ENCODE peak calls at places on chromosome 7, in six cellular contexts. F is cardiac muscle cell, Z is prostate gland, G is pancreas, V is IMR-90, T is fibroblast of lung. I is an unnamed sample.

GRCh38 chr7:81264116-81264515 is 345.3 kb upstream of the SEMA3C start:
- DNase-seq in F (no peak), Z (no peak), G (peak; percentile 61), V (no peak), T (no peak), I (peak; percentile 74)

GRCh38 chr7:73770002-73770859 is at the start of gene CLDN3:
- DNase-seq in F (peak; percentile 76), Z (peak; percentile 83), G (peak; percentile 98), V (no peak), T (peak; percentile 41), I (no peak)

GRCh38 chr7:98619450-98620321 is 2.6 kb downstream of the NPTX2 start:
- DNase-seq in F (no peak), Z (no peak), G (peak; percentile 87), V (peak; percentile 1), T (peak; percentile 65), I (no peak)

GRCh38 chr7:133433165-133433812 is 180.4 kb downstream of the EXOC4 start:
- DNase-seq in F (no peak), Z (no peak), G (no peak), V (no peak), T (no peak), I (no peak)

GRCh38 chr7:73973091-73973490 is 54.9 kb upstream of the ELN start:
- DNase-seq in F (no peak), Z (peak; percentile 27), G (peak; percentile 24), V (no peak), T (no peak), I (no peak)

GRCh38 chr7:38563736-38564135 is 67.4 kb downstream of the AMPH start:
- DNase-seq in F (no peak), Z (no peak), G (no peak), V (no peak), T (peak; percentile 38), I (no peak)

GRCh38 chr7:158285383-158285770 is 302.2 kb downstream of the PTPRN2 start:
- DNase-seq in F (no peak), Z (peak; percentile 2), G (no peak), V (no peak), T (no peak), I (no peak)

GRCh38 chr7:94452257-94452656 is 57.4 kb upstream of the CASD1 start:
- DNase-seq in F (peak; percentile 82), Z (no peak), G (no peak), V (peak; percentile 5), T (no peak), I (no peak)

GRCh38 chr7:157820796-157821195 is 484.0 kb downstream of the DNAJB6 start:
- DNase-seq in F (no peak), Z (no peak), G (no peak), V (no peak), T (no peak), I (no peak)

GRCh38 chr7:68720722-68721121 is 877.6 kb upstream of the AUTS2 start:
- DNase-seq in F (no peak), Z (no peak), G (no peak), V (peak; percentile 22), T (peak; percentile 84), I (no peak)

GRCh38 chr7:103148994-103149807 is at the start of gene NAPEPLD:
- DNase-seq in F (peak; percentile 85), Z (peak; percentile 71), G (peak; percentile 88), V (peak; percentile 83), T (peak; percentile 90), I (peak; percentile 68)

GRCh38 chr7:100154651-100155491 is 3.7 kb downstream of the TRAPPC14 start:
- DNase-seq in F (no peak), Z (no peak), G (no peak), V (no peak), T (no peak), I (no peak)
- H3K27ac ChIP-seq in F (peak overlapping the region; percentile 50), Z (no peak overlapping the region), G (no peak overlapping the region), V (no peak overlapping the region), T (no peak overlapping the region), I (no peak overlapping the region)

DNA sequence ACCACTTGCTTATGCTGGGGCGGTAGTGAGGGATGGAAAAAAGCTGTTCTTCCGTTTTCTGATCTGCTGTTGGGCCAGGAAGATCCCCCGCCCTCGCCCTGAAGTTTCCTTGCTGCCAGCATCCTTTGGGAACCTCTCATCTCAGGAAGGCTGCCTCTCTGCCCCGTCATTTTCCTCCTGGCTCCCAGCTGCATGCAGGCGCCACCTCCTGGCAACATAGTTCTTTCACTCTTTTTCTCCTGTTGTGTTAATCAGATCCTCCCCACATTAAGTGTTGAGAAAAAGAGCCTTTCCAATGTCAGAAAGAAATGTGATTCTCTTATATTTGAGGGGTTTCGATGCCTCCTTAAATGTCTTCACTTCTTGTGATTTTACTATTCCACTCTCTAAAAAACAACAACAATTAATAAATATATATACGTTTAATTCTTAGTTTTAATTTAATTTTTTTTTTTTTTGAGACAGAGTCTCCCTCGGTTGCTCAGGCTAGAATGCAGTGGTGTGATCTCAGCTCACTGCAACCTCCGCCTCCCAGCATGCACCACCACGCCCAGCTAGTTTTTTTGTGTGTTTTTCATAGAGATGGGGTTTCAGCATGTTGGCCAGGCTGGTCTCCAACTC is 122.9 kb downstream of the RALA start:
- DNase-seq in F (peak; percentile 76), Z (peak; percentile 75), G (peak; percentile 45), V (peak; percentile 83), T (peak; percentile 71), I (no peak)
- H3K27ac ChIP-seq in F (no peak overlapping the region), Z (no peak overlapping the region), G (no peak overlapping the region), V (no peak overlapping the region), T (no peak overlapping the region), I (peak overlapping the region; percentile 68)

GRCh38 chr7:155807805-155808550 is 4.3 kb downstream of the SHH start:
- DNase-seq in F (no peak), Z (no peak), G (no peak), V (no peak), T (no peak), I (no peak)
- H3K27ac ChIP-seq in F (no peak overlapping the region), Z (no peak overlapping the region), G (no peak overlapping the region), V (no peak overlapping the region), T (no peak overlapping the region), I (no peak overlapping the region)

GRCh38 chr7:76053461-76053860 is 5.6 kb downstream of the MDH2 start:
- DNase-seq in F (no peak), Z (no peak), G (no peak), V (no peak), T (no peak), I (no peak)

GRCh38 chr7:76057813-76058145 is 9.9 kb downstream of the MDH2 start:
- DNase-seq in F (no peak), Z (no peak), G (peak; percentile 81), V (no peak), T (no peak), I (no peak)

GRCh38 chr7:76054129-76055120 is 6.5 kb downstream of the MDH2 start:
- DNase-seq in F (no peak), Z (no peak), G (peak; percentile 22), V (peak; percentile 77), T (peak; percentile 29), I (peak; percentile 74)

GRCh38 chr7:76057103-76057812 is 9.4 kb downstream of the MDH2 start:
- DNase-seq in F (no peak), Z (no peak), G (no peak), V (no peak), T (no peak), I (no peak)

GRCh38 chr7:76056241-76056640 is 8.3 kb downstream of the MDH2 start:
- DNase-seq in F (no peak), Z (no peak), G (no peak), V (no peak), T (no peak), I (no peak)
- H3K27ac ChIP-seq in F (no peak overlapping the region), Z (no peak overlapping the region), G (no peak overlapping the region), V (no peak overlapping the region), T (no peak overlapping the region), I (no peak overlapping the region)

DNA sequence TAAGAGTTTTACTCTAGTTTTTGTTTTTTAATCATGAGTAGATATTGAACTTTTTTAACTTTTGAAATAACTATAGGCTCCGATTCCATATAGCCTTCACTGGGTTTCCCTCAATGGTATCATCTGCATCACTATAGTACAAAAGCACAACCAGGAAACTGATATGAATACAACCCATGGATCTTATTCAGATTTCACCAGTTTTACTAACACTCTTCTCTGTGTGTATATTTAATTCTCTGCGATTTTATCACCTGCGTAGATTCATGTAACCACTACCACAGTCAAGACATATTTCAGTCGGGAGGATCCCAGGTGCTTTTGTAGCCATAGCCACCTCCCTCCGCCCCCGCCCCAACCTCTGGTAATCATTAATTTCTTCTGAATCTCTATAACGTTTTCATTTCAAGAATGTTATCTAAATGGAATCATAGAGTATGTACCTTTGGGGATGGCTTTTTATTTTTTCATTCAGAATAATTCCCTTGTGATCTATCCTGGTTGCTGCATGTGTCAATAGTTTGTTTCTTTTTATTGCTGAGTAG is 82.8 kb upstream of the C7orf33 start:
- DNase-seq in F (no peak), Z (no peak), G (no peak), V (no peak), T (no peak), I (no peak)
- H3K27ac ChIP-seq in F (no peak overlapping the region), Z (no peak overlapping the region), G (no peak overlapping the region), V (no peak overlapping the region), T (no peak overlapping the region), I (no peak overlapping the region)

GRCh38 chr7:47253650-47254080 is 328.2 kb downstream of the TNS3 start:
- DNase-seq in F (peak; percentile 26), Z (no peak), G (peak; percentile 13), V (peak; percentile 78), T (peak; percentile 73), I (no peak)
- H3K27ac ChIP-seq in F (no peak overlapping the region), Z (peak overlapping the region; percentile 72), G (peak overlapping the region; percentile 71), V (peak overlapping the region; percentile 33), T (peak overlapping the region; percentile 9), I (no peak overlapping the region)

GRCh38 chr7:139594911-139595476 is 71.5 kb downstream of the CLEC2L start:
- DNase-seq in F (no peak), Z (no peak), G (no peak), V (no peak), T (peak; percentile 34), I (no peak)

GRCh38 chr7:139595806-139596205 is 72.3 kb downstream of the CLEC2L start:
- DNase-seq in F (no peak), Z (no peak), G (no peak), V (no peak), T (no peak), I (no peak)

GRCh38 chr7:139598642-139599041 is 75.2 kb downstream of the CLEC2L start:
- DNase-seq in F (no peak), Z (no peak), G (peak; percentile 16), V (no peak), T (no peak), I (no peak)

GRCh38 chr7:139597028-139597427 is 73.5 kb downstream of the CLEC2L start:
- DNase-seq in F (no peak), Z (no peak), G (no peak), V (no peak), T (no peak), I (no peak)

DNA sequence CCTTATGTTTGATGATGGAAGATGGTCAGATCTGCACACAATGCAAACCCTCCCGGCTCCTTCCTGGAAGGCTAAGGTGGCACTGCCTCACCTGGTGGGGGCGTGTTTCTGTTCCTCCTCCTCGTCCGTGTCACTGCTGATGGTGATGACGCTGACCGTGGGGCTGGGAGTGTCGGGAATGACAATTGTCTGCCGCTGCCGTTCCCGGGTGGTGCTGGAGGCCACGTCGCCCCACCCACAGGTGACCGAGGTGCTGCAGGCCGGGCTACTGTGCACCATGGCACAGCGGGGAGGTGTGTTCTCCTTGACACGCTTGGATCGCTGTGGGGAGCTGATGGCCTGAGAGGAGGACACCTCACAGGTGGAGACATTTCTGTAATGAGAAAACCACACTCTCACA is 73.1 kb downstream of the CLEC2L start:
- DNase-seq in F (no peak), Z (no peak), G (no peak), V (no peak), T (no peak), I (no peak)
- H3K27ac ChIP-seq in F (no peak overlapping the region), Z (no peak overlapping the region), G (no peak overlapping the region), V (no peak overlapping the region), T (no peak overlapping the region), I (no peak overlapping the region)